ENCODE peak calls at places on chromosomes 7 and 10, in four cellular contexts. S is Caki2, Y is lower leg skin, F is fibroblast of pulmonary artery. H is an unnamed sample.

GRCh38 chr10:11178606-11179221 is 161.0 kb downstream of the CELF2 start:
- DNase-seq in S (no peak), F (peak), Y (peak), H (no peak)

GRCh38 chr7:46321556-46322205 is 400.6 kb upstream of the IGFBP3 start:
- DNase-seq in F (peak), S (no peak), Y (no peak), H (no peak)

GRCh38 chr10:109280837-109281236 is 642.5 kb downstream of the XPNPEP1 start:
- DNase-seq in Y (no peak), S (no peak), F (no peak), H (no peak)

GRCh38 chr7:64853679-64854078 is 49.4 kb upstream of the ZNF273 start:
- DNase-seq in S (no peak), F (no peak), Y (no peak), H (no peak)

GRCh38 chr10:51960494-51960895 is 261.1 kb upstream of the CSTF2T start:
- DNase-seq in S (peak), F (peak), Y (no peak), H (no peak)

GRCh38 chr10:22583683-22584082 is 130.7 kb downstream of the PIP4K2A start:
- DNase-seq in Y (no peak), S (no peak), F (no peak), H (no peak)

GRCh38 chr7:5234852-5235831 is 45.1 kb downstream of the WIPI2 start:
- DNase-seq in F (no peak), Y (no peak), S (peak), H (no peak)

GRCh38 chr7:30028749-30029635 is 780 bp downstream of the PLEKHA8 start:
- DNase-seq in Y (peak), S (peak), F (peak), H (no peak)

GRCh38 chr10:128130051-128130450 is 3.8 kb upstream of the MKI67 start:
- DNase-seq in F (peak), S (peak), Y (no peak), H (no peak)

GRCh38 chr10:109877546-109877945 is 45.8 kb downstream of the XPNPEP1 start:
- DNase-seq in Y (no peak), F (no peak), S (no peak), H (no peak)

GRCh38 chr10:102644066-102644645 is at the start of gene TRIM8:
- DNase-seq in F (peak), Y (no peak), S (peak), H (no peak)

GRCh38 chr7:130492519-130493274 is 812 bp downstream of the MEST start:
- DNase-seq in Y (no peak), F (no peak), S (no peak), H (no peak)

GRCh38 chr7:95687759-95688343 is 84.5 kb upstream of the DYNC1I1 start:
- DNase-seq in Y (no peak), S (peak), F (peak), H (no peak)

GRCh38 chr10:100742067-100742771 is 3.2 kb upstream of the PAX2 start:
- DNase-seq in Y (no peak), S (no peak), F (no peak), H (no peak)

GRCh38 chr10:32049113-32049512 is 7.1 kb downstream of the KIF5B start:
- DNase-seq in S (peak), F (no peak), Y (no peak), H (no peak)

GRCh38 chr10:117370205-117370604 is 5.0 kb downstream of the PDZD8 start:
- DNase-seq in Y (no peak), S (peak), F (peak), H (no peak)

GRCh38 chr7:117086788-117087187 is 133.5 kb downstream of the ST7 start:
- DNase-seq in S (no peak), Y (no peak), F (peak), H (no peak)

GRCh38 chr10:119714484-119714816 is 11.4 kb upstream of the INPP5F start:
- DNase-seq in S (no peak), Y (no peak), F (no peak), H (no peak)

GRCh38 chr10:28503114-28503513 is 29.8 kb upstream of the WAC start:
- DNase-seq in F (no peak), S (peak), Y (no peak), H (no peak)

GRCh38 chr7:96479015-96479645 is 157.2 kb upstream of the SLC25A13 start:
- DNase-seq in S (no peak), F (no peak), Y (no peak), H (no peak)

GRCh38 chr7:128398016-128398840 is 11.6 kb downstream of the IMPDH1 start:
- DNase-seq in S (peak), F (peak), Y (no peak), H (no peak)

GRCh38 chr7:150520145-150520544 is 5.5 kb downstream of the GIMAP7 start:
- DNase-seq in S (no peak), Y (no peak), F (no peak), H (no peak)

GRCh38 chr10:3065622-3066021 is 1.7 kb upstream of the PFKP start:
- DNase-seq in Y (no peak), F (no peak), S (no peak), H (no peak)

GRCh38 chr7:11436773-11437524 is 395.0 kb downstream of the THSD7A start:
- DNase-seq in Y (no peak), S (no peak), F (no peak), H (no peak)

GRCh38 chr10:130190065-130190736 is 54.0 kb downstream of the GLRX3 start:
- DNase-seq in Y (peak), S (peak), F (peak), H (peak)

GRCh38 chr7:155195939-155196523 is 101.6 kb upstream of the INSIG1 start:
- DNase-seq in Y (no peak), S (no peak), F (no peak), H (no peak)

GRCh38 chr10:132845041-132845551 is 59.1 kb upstream of the NKX6-2 start:
- DNase-seq in S (no peak), Y (peak), F (no peak), H (no peak)

GRCh38 chr10:44923611-44924010 is 12.5 kb downstream of the TMEM72 start:
- DNase-seq in S (no peak), Y (no peak), F (no peak), H (no peak)

GRCh38 chr7:151724920-151725584 is 151.9 kb downstream of the PRKAG2 start:
- DNase-seq in S (no peak), F (no peak), Y (no peak), H (no peak)

GRCh38 chr10:122954731-122955050 is 664 bp upstream of the C10orf88 start:
- DNase-seq in Y (no peak), F (no peak), S (no peak), H (no peak)

GRCh38 chr10:95289003-95289920 is 1.5 kb downstream of the PDLIM1 start:
- DNase-seq in Y (no peak), S (peak), F (peak), H (no peak)

GRCh38 chr7:155577509-155577905 is 31.1 kb upstream of the CNPY1 start:
- DNase-seq in F (no peak), S (no peak), Y (no peak), H (no peak)

GRCh38 chr7:127798023-127798422 is 146.0 kb downstream of the SND1 start:
- DNase-seq in S (no peak), Y (no peak), F (peak), H (peak)

GRCh38 chr10:2748287-2748686 is 319.1 kb upstream of the PFKP start:
- DNase-seq in S (no peak), Y (no peak), F (no peak), H (no peak)